ENCODE peak calls at places on chromosomes 11 and 22, in ten cellular contexts. H is COR-L47; W is transverse colon; A is endothelial cell; F is thoracic aorta; I is activated CD4-positive, alpha-beta memory T cell treated with anti-CD3 and anti-CD28 coated beads, Interleukin-2, amount 10 ng/mL, durations not matched to agents 7 days and 5 days; G is CD8-positive, alpha-beta memory T cell; Z is RPMI8226; N is activated naive CD4-positive, alpha-beta T cell; J is fibroblast of mammary gland. K is an unnamed sample.

GRCh38 chr11:71459767-71460320 is 6.8 kb downstream of the NADSYN1 start:
- DNase-seq in Z (no peak), W (no peak), G (no peak), N (no peak), A (no peak), H (no peak), F (no peak), I (no peak), J (no peak), K (no peak)

GRCh38 chr11:67303989-67304411 is 670 bp downstream of the SSH3 start:
- DNase-seq in J (no peak), Z (no peak), I (no peak), A (no peak), H (no peak), G (no peak), F (no peak), W (peak), N (no peak), K (no peak)

GRCh38 chr11:8870461-8871282 is 40.3 kb upstream of the AKIP1 start:
- DNase-seq in Z (peak), I (peak), F (no peak), H (peak), G (no peak), N (no peak), W (peak), A (peak), J (peak), K (no peak)

GRCh38 chr11:69943066-69943465 is 123.8 kb upstream of the FGF3 start:
- DNase-seq in H (no peak), Z (peak), I (no peak), F (no peak), W (no peak), J (no peak), N (no peak), G (no peak), A (no peak), K (no peak)

GRCh38 chr11:8258289-8258688 is 5.4 kb downstream of the LMO1 start:
- DNase-seq in G (no peak), F (no peak), H (peak), W (no peak), Z (no peak), I (no peak), N (no peak), J (no peak), A (no peak), K (peak)

GRCh38 chr11:14411818-14412217 is 52.8 kb upstream of the RRAS2 start:
- DNase-seq in I (no peak), A (no peak), H (no peak), W (no peak), Z (no peak), N (no peak), J (peak), F (no peak), G (no peak), K (peak)

GRCh38 chr11:63614136-63614664 is at the start of gene PLAAT3:
- DNase-seq in I (peak), W (peak), J (no peak), Z (peak), H (peak), A (peak), G (peak), F (peak), N (no peak), K (peak)

GRCh38 chr11:105401269-105401809 is 208.5 kb upstream of the GRIA4 start:
- DNase-seq in F (no peak), W (no peak), I (no peak), N (no peak), Z (no peak), G (no peak), H (no peak), A (no peak), J (no peak), K (no peak)

GRCh38 chr11:35103366-35104194 is 35.4 kb upstream of the CD44 start:
- DNase-seq in A (no peak), Z (no peak), N (no peak), F (no peak), J (peak), I (no peak), G (no peak), W (no peak), H (no peak), K (no peak)

GRCh38 chr11:9681583-9682372 is 17.9 kb downstream of the SWAP70 start:
- DNase-seq in A (no peak), W (no peak), G (no peak), J (no peak), N (no peak), Z (no peak), H (no peak), I (no peak), F (no peak), K (no peak)

GRCh38 chr11:16117989-16118810 is 238.1 kb downstream of the SOX6 start:
- DNase-seq in W (no peak), F (no peak), H (peak), A (no peak), G (no peak), N (no peak), Z (no peak), I (no peak), J (no peak), K (peak)

GRCh38 chr11:73249304-73249703 is 22.8 kb upstream of the P2RY6 start:
- DNase-seq in F (no peak), W (peak), H (no peak), J (peak), I (no peak), G (no peak), Z (peak), N (no peak), A (no peak), K (no peak)

GRCh38 chr22:20973634-20974286 is 6.7 kb downstream of the AIFM3 start:
- DNase-seq in A (no peak), G (no peak), N (no peak), I (no peak), W (no peak), Z (no peak), F (no peak), H (no peak), J (no peak), K (no peak)

GRCh38 chr11:12735262-12735661 is 61.0 kb downstream of the TEAD1 start:
- DNase-seq in F (no peak), Z (no peak), G (no peak), W (no peak), N (no peak), H (no peak), A (no peak), I (no peak), J (no peak), K (no peak)

GRCh38 chr11:2743427-2744110 is 43.8 kb upstream of the KCNQ1OT1 start:
- DNase-seq in Z (no peak), N (no peak), I (no peak), H (no peak), J (no peak), F (no peak), A (no peak), G (no peak), W (no peak), K (no peak)